ENCODE peak calls at places on chromosome 21, in nine cellular contexts. F is stimulated activated CD4-positive, alpha-beta T cell treated with anti-CD3 and anti-CD28 coated beads, Interleukin-2, amount 100 ng/mL, for 48 hours; E is Kasumi-1; P is stimulated activated CD8-positive, alpha-beta memory T cell treated with anti-CD3 and anti-CD28 coated beads, Interleukin-15, amount 100 ng/mL, for 24 hours; O is gastrocnemius medialis; W is activated CD8-positive, alpha-beta T cell treated with anti-CD3 and anti-CD28 coated beads, Interleukin-2, amount 10 ng/mL, durations not matched to agents 7 days and 5 days; Y is CD4-positive, alpha-beta memory T cell; K is Right ventricle myocardium inferior; L is NCI-H510A treated with DMSO at 0.1 percent for 48 hours. J is an unnamed sample.

GRCh38 chr21:14616303-14617039 is 70.4 kb upstream of the SAMSN1 start:
- DNase-seq in F (no peak), E (no peak), P (no peak), O (no peak), W (no peak), Y (no peak), K (no peak), L (no peak), J (no peak)

GRCh38 chr21:43304621-43305335 is 122.2 kb downstream of the SIK1 start:
- DNase-seq in F (no peak), E (no peak), P (no peak), O (no peak), W (no peak), Y (no peak), K (peak; percentile 50), L (no peak), J (no peak)

GRCh38 chr21:16794944-16795343 is 717.9 kb upstream of the CXADR start:
- DNase-seq in F (no peak), E (no peak), P (no peak), O (no peak), W (no peak), Y (no peak), K (no peak), L (no peak), J (no peak)

GRCh38 chr21:32484706-32485380 is 72.3 kb downstream of the EVA1C start:
- DNase-seq in F (no peak), E (no peak), P (no peak), O (no peak), W (no peak), Y (no peak), K (no peak), L (no peak), J (no peak)

GRCh38 chr21:45056505-45056904 is 17.9 kb upstream of the ADARB1 start:
- DNase-seq in F (no peak), E (no peak), P (no peak), O (no peak), W (no peak), Y (no peak), K (no peak), L (no peak), J (no peak)

GRCh38 chr21:42796327-42797062 is 82.8 kb downstream of the WDR4 start:
- DNase-seq in F (no peak), E (no peak), P (no peak), O (no peak), W (no peak), Y (no peak), K (no peak), L (no peak), J (no peak)

GRCh38 chr21:40043423-40043822 is 176.2 kb downstream of the PCP4 start:
- DNase-seq in F (no peak), E (no peak), P (no peak), O (no peak), W (no peak), Y (no peak), K (no peak), L (peak; percentile 28), J (peak; percentile 19)

GRCh38 chr21:42639646-42640152 is 13.7 kb upstream of the PDE9A start:
- DNase-seq in F (no peak), E (no peak), P (no peak), O (no peak), W (no peak), Y (no peak), K (no peak), L (no peak), J (no peak)

GRCh38 chr21:30102881-30103280 is 63.7 kb downstream of the CLDN17 start:
- DNase-seq in F (no peak), E (no peak), P (no peak), O (no peak), W (no peak), Y (no peak), K (no peak), L (no peak), J (no peak)